ENCODE peak calls at places on chromosomes 16 and 17, in four cellular contexts. M is GM23338, A is pancreas, G is heart right ventricle. I is an unnamed sample.

GRCh38 chr17:1347681-1348318 is 52.2 kb downstream of the YWHAE start:
- DNase-seq in M (no peak), A (no peak), G (peak), I (no peak)

GRCh38 chr17:77476920-77477805 is 336.4 kb downstream of the SEC14L1 start:
- DNase-seq in M (no peak), A (no peak), G (peak), I (no peak)

GRCh38 chr17:79997004-79997673 is 38.5 kb downstream of the TBC1D16 start:
- DNase-seq in M (no peak), A (no peak), G (no peak), I (peak)

GRCh38 chr17:77127735-77128361 is 12.9 kb upstream of the SEC14L1 start:
- DNase-seq in M (no peak), A (peak), G (peak), I (peak)

GRCh38 chr17:61809816-61810392 is 53.4 kb downstream of the BRIP1 start:
- DNase-seq in M (no peak), A (no peak), G (no peak), I (no peak)

GRCh38 chr16:82699711-82700495 is 73.1 kb downstream of the CDH13 start:
- DNase-seq in M (no peak), A (no peak), G (peak), I (no peak)

GRCh38 chr17:45843722-45844121 is 959 bp upstream of the SPPL2C start:
- DNase-seq in M (no peak), A (no peak), G (no peak), I (no peak)

GRCh38 chr16:11805556-11805955 is 8.5 kb upstream of the ZC3H7A start:
- DNase-seq in M (no peak), A (no peak), G (no peak), I (no peak)

GRCh38 chr16:89401205-89401604 is 89.2 kb downstream of the ANKRD11 start:
- DNase-seq in M (no peak), A (no peak), G (no peak), I (no peak)

GRCh38 chr17:83155128-83156081 is 76.0 kb downstream of the METRNL start:
- DNase-seq in M (no peak), A (no peak), G (no peak), I (no peak)

GRCh38 chr17:43454888-43455287 is 28.9 kb upstream of the DHX8 start:
- DNase-seq in M (no peak), A (no peak), G (no peak), I (no peak)

GRCh38 chr16:56640076-56640475 is 1.6 kb downstream of the MT1A start:
- DNase-seq in M (no peak), A (no peak), G (no peak), I (no peak)

GRCh38 chr16:56681939-56682702 is at the start of gene MT1X:
- DNase-seq in M (peak), A (peak), G (peak), I (peak)

GRCh38 chr16:83797013-83797412 is 10.8 kb upstream of the HSBP1 start:
- DNase-seq in M (no peak), A (no peak), G (no peak), I (no peak)

GRCh38 chr17:42560246-42560645 is 1.7 kb upstream of the COASY start:
- DNase-seq in M (no peak), A (no peak), G (no peak), I (no peak)

GRCh38 chr17:75078097-75079022 is 9.4 kb upstream of the SLC16A5 start:
- DNase-seq in M (no peak), A (no peak), G (no peak), I (no peak)
- H3K27ac ChIP-seq in M (no peak), A (peak), G (peak), I (no peak)

GRCh38 chr17:50181601-50182345 is 16.0 kb downstream of the SGCA start:
- DNase-seq in M (no peak), A (peak), G (no peak), I (no peak)
- H3K27ac ChIP-seq in M (no peak), A (no peak), G (no peak), I (no peak)

GRCh38 chr17:66540131-66540781 is 237.8 kb downstream of the PRKCA start:
- DNase-seq in M (peak), A (no peak), G (peak), I (no peak)

GRCh38 chr17:66543526-66543925 is 241.1 kb downstream of the PRKCA start:
- DNase-seq in M (no peak), A (no peak), G (no peak), I (no peak)

GRCh38 chr17:66541461-66542182 is 239.2 kb downstream of the PRKCA start:
- DNase-seq in M (no peak), A (no peak), G (peak), I (no peak)

GRCh38 chr17:66542967-66543525 is 240.6 kb downstream of the PRKCA start:
- DNase-seq in M (no peak), A (no peak), G (no peak), I (no peak)

GRCh38 chr17:66542183-66542966 is 240.0 kb downstream of the PRKCA start:
- DNase-seq in M (no peak), A (no peak), G (no peak), I (no peak)
- H3K27ac ChIP-seq in M (no peak), A (no peak), G (peak), I (no peak)

GRCh38 chr16:85554114-85554790 is 58.9 kb upstream of the GSE1 start:
- DNase-seq in M (peak), A (no peak), G (peak), I (peak)

GRCh38 chr16:85554791-85555548 is 58.2 kb upstream of the GSE1 start:
- DNase-seq in M (peak), A (peak), G (peak), I (peak)

GRCh38 chr16:85551319-85551978 is 61.7 kb upstream of the GSE1 start:
- DNase-seq in M (no peak), A (no peak), G (no peak), I (peak)

GRCh38 chr16:85553436-85554113 is 59.5 kb upstream of the GSE1 start:
- DNase-seq in M (peak), A (peak), G (peak), I (peak)

DNA sequence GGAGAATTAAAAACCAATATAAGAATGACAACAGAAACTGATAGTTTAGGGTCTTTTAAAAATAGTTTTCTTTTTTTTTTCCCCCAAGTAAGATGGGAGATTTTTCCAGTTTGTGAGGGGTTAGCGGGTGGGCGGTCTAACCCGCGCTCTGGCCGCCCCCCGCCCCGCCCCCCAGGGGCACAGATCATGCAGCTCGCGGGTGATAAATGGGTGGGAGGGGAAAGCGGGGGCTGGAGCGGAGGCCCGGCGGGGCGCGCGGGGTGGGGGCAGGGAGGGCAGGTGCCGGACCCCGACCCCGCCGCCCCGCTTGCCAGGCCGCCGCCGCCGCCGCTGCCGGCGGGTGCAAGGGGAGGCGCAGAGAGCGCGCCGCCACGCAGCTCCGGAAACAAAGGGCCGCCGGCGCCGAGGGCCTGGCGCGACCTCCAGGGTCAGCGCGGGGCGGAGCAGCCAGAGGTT is 60.1 kb upstream of the GSE1 start:
- DNase-seq in M (peak), A (peak), G (no peak), I (no peak)
- H3K27ac ChIP-seq in M (no peak), A (no peak), G (peak), I (peak)